ENCODE peak calls at places on chromosomes 1 and 21, in seven cellular contexts. F, K, Z, S, I, Y and O are unnamed samples.

GRCh38 chr1:160261526-160261877 is 847 bp downstream of the DCAF8 start:
- DNase-seq in F (peak; percentile 75), K (no peak), Z (no peak), S (peak; percentile 24), I (no peak), Y (no peak), O (no peak)

GRCh38 chr1:240349695-240350094 is 258.0 kb downstream of the FMN2 start:
- DNase-seq in F (no peak), K (no peak), Z (no peak), S (no peak), I (no peak), Y (no peak), O (no peak)

GRCh38 chr1:7616076-7616833 is 154.8 kb upstream of the VAMP3 start:
- DNase-seq in F (peak; percentile 50), K (peak; percentile 39), Z (no peak), S (peak; percentile 20), I (no peak), Y (peak; percentile 74), O (peak; percentile 46)

GRCh38 chr1:85502171-85502570 is 37.2 kb upstream of the DDAH1 start:
- DNase-seq in F (peak; percentile 70), K (no peak), Z (no peak), S (no peak), I (no peak), Y (no peak), O (no peak)

GRCh38 chr1:40438391-40439015 is 11.8 kb upstream of the ZFP69B start:
- DNase-seq in F (peak; percentile 55), K (no peak), Z (no peak), S (peak; percentile 62), I (no peak), Y (no peak), O (peak; percentile 19)

GRCh38 chr1:177517556-177517955 is 346.8 kb downstream of the BRINP2 start:
- DNase-seq in F (peak; percentile 29), K (no peak), Z (no peak), S (no peak), I (no peak), Y (no peak), O (no peak)

GRCh38 chr1:17692645-17693044 is 62.5 kb upstream of the ACTL8 start:
- DNase-seq in F (no peak), K (no peak), Z (no peak), S (no peak), I (no peak), Y (no peak), O (no peak)

GRCh38 chr1:174569240-174569639 is 121.5 kb downstream of the GPR52 start:
- DNase-seq in F (no peak), K (no peak), Z (no peak), S (no peak), I (no peak), Y (no peak), O (no peak)

GRCh38 chr1:117712598-117712997 is 106.8 kb downstream of the TENT5C start:
- DNase-seq in F (no peak), K (no peak), Z (no peak), S (no peak), I (no peak), Y (no peak), O (no peak)

GRCh38 chr1:238606896-238607295 is 716.2 kb upstream of the ZP4 start:
- DNase-seq in F (peak; percentile 39), K (no peak), Z (no peak), S (no peak), I (no peak), Y (no peak), O (no peak)

GRCh38 chr1:220431840-220432239 is 96.1 kb upstream of the MARK1 start:
- DNase-seq in F (no peak), K (no peak), Z (no peak), S (no peak), I (no peak), Y (no peak), O (no peak)

GRCh38 chr21:41953249-41953830 is 478 bp downstream of the C2CD2 start:
- DNase-seq in F (no peak), K (peak; percentile 36), Z (no peak), S (no peak), I (no peak), Y (peak; percentile 48), O (peak; percentile 33)

GRCh38 chr21:33401617-33401967 is 1.6 kb upstream of the IFNGR2 start:
- DNase-seq in F (no peak), K (no peak), Z (no peak), S (no peak), I (no peak), Y (no peak), O (no peak)

GRCh38 chr21:43880111-43880985 is 15.3 kb downstream of the AGPAT3 start:
- DNase-seq in F (no peak), K (no peak), Z (peak; percentile 81), S (no peak), I (no peak), Y (peak; percentile 84), O (peak; percentile 61)

GRCh38 chr1:153563339-153563952 is 2.2 kb downstream of the S100A2 start:
- DNase-seq in F (no peak), K (no peak), Z (no peak), S (no peak), I (no peak), Y (peak; percentile 30), O (no peak)

GRCh38 chr21:32806810-32807386 is 35.3 kb upstream of the PAXBP1 start:
- DNase-seq in F (peak; percentile 21), K (no peak), Z (no peak), S (no peak), I (no peak), Y (no peak), O (no peak)

GRCh38 chr1:204728045-204728444 is 42.5 kb upstream of the LRRN2 start:
- DNase-seq in F (no peak), K (no peak), Z (no peak), S (no peak), I (no peak), Y (no peak), O (no peak)

GRCh38 chr1:40901886-40902633 is 39.9 kb upstream of the CITED4 start:
- DNase-seq in F (peak; percentile 58), K (peak; percentile 30), Z (peak; percentile 28), S (no peak), I (peak; percentile 83), Y (peak; percentile 71), O (no peak)

GRCh38 chr1:109928591-109929111 is 18.0 kb downstream of the CSF1 start:
- DNase-seq in F (peak; percentile 98), K (peak; percentile 77), Z (no peak), S (no peak), I (peak; percentile 64), Y (peak; percentile 81), O (peak; percentile 37)

GRCh38 chr1:87449348-87449963 is 120.8 kb downstream of the LMO4 start:
- DNase-seq in F (peak; percentile 54), K (peak; percentile 36), Z (no peak), S (peak; percentile 47), I (peak; percentile 64), Y (no peak), O (no peak)
- H3K27ac ChIP-seq in F (peak overlapping the region; percentile 69), K (peak overlapping the region; percentile 56), Z (no peak overlapping the region), S (peak overlapping the region; percentile 10), I (peak overlapping the region; percentile 3), Y (no peak overlapping the region), O (no peak overlapping the region)

GRCh38 chr1:169137357-169137756 is 30.9 kb downstream of the ATP1B1 start:
- DNase-seq in F (no peak), K (no peak), Z (no peak), S (no peak), I (no peak), Y (peak; percentile 72), O (no peak)

GRCh38 chr1:169132512-169133227 is 26.2 kb downstream of the ATP1B1 start:
- DNase-seq in F (no peak), K (no peak), Z (no peak), S (no peak), I (no peak), Y (no peak), O (no peak)

GRCh38 chr1:169133228-169133576 is 26.7 kb downstream of the ATP1B1 start:
- DNase-seq in F (no peak), K (no peak), Z (no peak), S (no peak), I (no peak), Y (no peak), O (no peak)

GRCh38 chr1:169130683-169131082 is 24.2 kb downstream of the ATP1B1 start:
- DNase-seq in F (no peak), K (no peak), Z (no peak), S (no peak), I (no peak), Y (no peak), O (no peak)

DNA sequence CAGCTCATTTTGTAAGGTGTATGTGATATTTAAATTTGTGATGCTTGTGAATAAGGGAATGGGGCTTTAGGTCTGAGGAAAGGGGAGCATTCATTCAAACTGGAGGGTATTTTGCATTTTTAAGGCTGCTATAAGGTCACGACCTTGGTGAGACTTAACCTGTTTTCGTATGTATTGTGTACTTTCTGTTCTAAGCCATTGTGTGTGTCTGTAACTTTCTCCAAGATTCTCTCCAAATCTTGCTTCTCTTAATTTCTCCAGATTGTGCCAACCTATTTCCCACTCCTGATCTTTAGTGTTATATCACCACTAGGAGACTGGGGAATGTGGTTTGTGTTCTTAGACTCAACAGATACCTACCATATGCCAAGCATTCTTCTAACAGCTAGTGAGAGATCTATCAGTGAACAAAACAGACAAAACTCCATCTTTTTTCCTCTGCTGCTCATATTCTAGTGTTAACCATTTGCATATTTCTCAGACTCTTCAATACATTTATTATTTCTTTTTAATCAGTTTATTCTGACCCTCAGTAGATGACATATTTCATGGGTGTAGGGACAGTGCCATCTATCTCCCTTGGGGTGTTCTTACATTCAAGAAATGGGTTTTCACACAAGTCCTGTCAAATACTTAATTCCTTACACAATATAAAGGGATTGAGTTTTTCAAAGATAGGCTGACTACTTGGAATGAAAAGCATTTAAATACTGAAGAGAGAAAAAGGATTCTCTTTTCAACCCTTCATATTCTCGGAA is 27.5 kb downstream of the ATP1B1 start:
- DNase-seq in F (peak; percentile 38), K (no peak), Z (no peak), S (peak; percentile 10), I (no peak), Y (no peak), O (no peak)
- TF ChIP-seq CTCF in F (peak; percentile 25), K (peak; percentile 51), Z (peak; percentile 39), S (peak; percentile 68), I (no peak), Y (peak; percentile 21), O (no peak)

DNA sequence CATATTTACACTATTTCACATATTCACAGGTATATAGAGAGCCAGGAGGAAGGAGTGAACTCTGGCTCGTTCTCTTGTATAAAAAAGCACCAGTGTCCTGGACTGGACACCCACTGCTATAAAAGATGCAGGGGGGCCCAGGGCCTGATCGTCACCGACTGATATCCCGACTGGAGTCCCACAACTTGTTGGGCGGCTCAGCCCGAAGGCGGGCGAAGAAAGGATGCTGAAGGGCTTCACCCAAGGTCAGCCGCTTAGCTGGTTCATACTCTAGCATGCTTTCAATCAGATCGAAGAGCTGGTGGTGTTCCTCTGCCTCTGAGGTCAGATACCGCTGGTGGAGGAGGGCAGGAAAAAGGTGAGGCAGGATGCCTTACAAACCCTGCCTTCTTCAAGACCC is 907 bp upstream of the SCAMP3 start:
- DNase-seq in F (no peak), K (no peak), Z (no peak), S (no peak), I (no peak), Y (no peak), O (no peak)
- H3K27ac ChIP-seq in F (peak overlapping the region; percentile 64), K (peak overlapping the region; percentile 91), Z (peak overlapping the region; percentile 45), S (peak overlapping the region; percentile 51), I (no peak overlapping the region), Y (peak overlapping the region; percentile 93), O (peak overlapping the region; percentile 52)

DNA sequence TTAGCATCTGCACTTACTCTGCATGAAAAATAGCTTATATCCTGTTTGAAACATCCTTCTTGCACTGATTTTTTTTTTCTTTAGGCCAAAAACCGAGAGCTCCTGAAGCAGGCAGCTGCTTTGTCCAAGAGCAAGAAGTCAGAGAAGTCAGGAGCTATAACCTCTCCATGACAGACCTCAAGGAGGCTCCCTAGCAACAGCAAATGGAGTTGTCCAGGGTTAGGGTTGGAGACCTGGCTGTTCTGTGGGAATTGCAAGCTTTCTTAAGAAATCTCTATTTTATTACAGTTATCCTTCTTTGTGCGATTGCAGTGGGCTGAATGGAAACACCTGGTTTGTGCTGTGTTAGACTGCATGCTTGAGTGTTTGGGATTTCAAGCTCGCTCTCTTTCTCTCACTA is 12.6 kb upstream of the STX12 start:
- DNase-seq in F (peak; percentile 54), K (no peak), Z (no peak), S (no peak), I (no peak), Y (no peak), O (no peak)
- TF ChIP-seq CTCF in F (no peak), K (peak; percentile 14), Z (no peak), S (no peak), I (no peak), Y (no peak), O (no peak)